ENCODE peak calls at places on chromosomes 11 and 22, in four cellular contexts. W is Kasumi-1, P is A549, D is upper lobe of right lung. U is an unnamed sample.

GRCh38 chr22:32531228-32531627 is 56.6 kb downstream of the FBXO7 start:
- DNase-seq in W (no peak), P (no peak), D (no peak), U (no peak)

GRCh38 chr11:121741316-121741715 is 288.5 kb upstream of the SORL1-AS1 start:
- DNase-seq in W (no peak), P (no peak), D (no peak), U (no peak)

GRCh38 chr22:19843107-19843856 is 11.4 kb downstream of the GNB1L start:
- DNase-seq in W (no peak), P (no peak), D (no peak), U (no peak)

GRCh38 chr22:37366601-37367000 is 60.7 kb downstream of the ELFN2 start:
- DNase-seq in W (no peak), P (no peak), D (no peak), U (no peak)

GRCh38 chr11:86459002-86459385 is 84.3 kb downstream of the CCDC81 start:
- DNase-seq in W (no peak), P (no peak), D (no peak), U (no peak)

GRCh38 chr11:117087446-117087845 is 10.8 kb downstream of the SIK3 start:
- DNase-seq in W (no peak), P (no peak), D (no peak), U (no peak)

GRCh38 chr11:8040261-8040920 is 40.6 kb upstream of the TUB start:
- DNase-seq in W (no peak), P (no peak), D (no peak), U (peak; percentile 20)

GRCh38 chr11:129881570-129882170 is 13.7 kb downstream of the NFRKB start:
- DNase-seq in W (peak; percentile 81), P (peak; percentile 51), D (no peak), U (no peak)

GRCh38 chr11:46659908-46660307 is 40.5 kb downstream of the ARHGAP1 start:
- DNase-seq in W (peak; percentile 87), P (no peak), D (no peak), U (no peak)

GRCh38 chr11:110294509-110294908 is 1.9 kb downstream of the RDX start:
- DNase-seq in W (no peak), P (no peak), D (no peak), U (no peak)

GRCh38 chr22:41146573-41146972 is 54.2 kb downstream of the EP300 start:
- DNase-seq in W (no peak), P (no peak), D (no peak), U (no peak)

GRCh38 chr11:579830-580601 is 3.7 kb downstream of the PHRF1 start:
- DNase-seq in W (no peak), P (no peak), D (no peak), U (peak; percentile 46)

U was measured in pancreas.